ENCODE peak calls at places on chromosomes 3 and 15, in four cellular contexts. G, I, P and C are unnamed samples.

GRCh38 chr3:16396202-16396601 is 117.3 kb downstream of the RFTN1 start:
- DNase-seq in P (no peak), I (no peak), G (no peak), C (no peak)

GRCh38 chr15:36737430-36737891 is 158.0 kb downstream of the CDIN1 start:
- DNase-seq in G (no peak), I (no peak), P (no peak), C (no peak)

GRCh38 chr3:18393906-18394305 is 31.2 kb downstream of the SATB1 start:
- DNase-seq in G (no peak), I (no peak), P (no peak), C (no peak)

GRCh38 chr3:53045784-53046170 is at the start of gene SFMBT1:
- DNase-seq in I (peak; percentile 89), G (no peak), P (peak; percentile 76), C (peak; percentile 47)

GRCh38 chr3:185754920-185755319 is 69.9 kb downstream of the IGF2BP2 start:
- DNase-seq in G (no peak), I (no peak), P (no peak), C (no peak)

GRCh38 chr15:51168700-51169099 is 74.0 kb upstream of the TNFAIP8L3 start:
- DNase-seq in G (no peak), I (no peak), P (no peak), C (no peak)

GRCh38 chr15:88701561-88702095 is 62.8 kb downstream of the ISG20 start:
- DNase-seq in I (no peak), G (no peak), P (no peak), C (no peak)

GRCh38 chr3:52471371-52472238 is 16.2 kb downstream of the NISCH start:
- DNase-seq in I (peak; percentile 91), P (no peak), G (no peak), C (peak; percentile 67)

GRCh38 chr15:98611031-98611430 is 37.3 kb upstream of the IGF1R start:
- DNase-seq in G (no peak), I (no peak), P (no peak), C (no peak)

GRCh38 chr3:13570391-13571194 is 21.7 kb downstream of the FBLN2 start:
- DNase-seq in G (no peak), I (peak; percentile 55), P (no peak), C (no peak)

GRCh38 chr3:50299929-50300680 is 900 bp upstream of the HYAL3 start:
- DNase-seq in G (no peak), I (peak; percentile 74), P (no peak), C (no peak)

GRCh38 chr3:124315215-124316033 is 323.5 kb upstream of the ROPN1 start:
- DNase-seq in P (no peak), I (no peak), G (no peak), C (no peak)

GRCh38 chr3:85821130-85821756 is 862.5 kb downstream of the CADM2 start:
- DNase-seq in I (no peak), P (peak; percentile 11), G (peak; percentile 13), C (no peak)

GRCh38 chr3:76938962-76939361 is 100.9 kb upstream of the ROBO2 start:
- DNase-seq in I (no peak), P (no peak), G (no peak), C (no peak)

GRCh38 chr15:51601801-51602200 is 20.8 kb downstream of the DMXL2 start:
- DNase-seq in P (no peak), G (no peak), I (no peak), C (no peak)

GRCh38 chr3:45546223-45546622 is 48.3 kb upstream of the LIMD1 start:
- DNase-seq in G (no peak), P (no peak), I (no peak), C (no peak)

GRCh38 chr3:148790841-148791240 is 36.8 kb upstream of the CPB1 start:
- DNase-seq in G (no peak), P (no peak), I (peak; percentile 51), C (no peak)

GRCh38 chr15:57835119-57835518 is 128.6 kb downstream of the POLR2M start:
- DNase-seq in G (no peak), I (no peak), P (no peak), C (no peak)

GRCh38 chr3:72340476-72341379 is 507.5 kb downstream of the SHQ1 start:
- DNase-seq in I (peak; percentile 56), G (no peak), P (no peak), C (no peak)

GRCh38 chr3:111739241-111739952 is 119.7 kb upstream of the PHLDB2 start:
- DNase-seq in I (no peak), P (no peak), G (no peak), C (peak; percentile 81)

GRCh38 chr3:73563896-73564582 is 60.7 kb downstream of the PDZRN3 start:
- DNase-seq in P (no peak), I (no peak), G (no peak), C (no peak)

GRCh38 chr3:38163117-38163870 is 2.0 kb upstream of the OXSR1 start:
- DNase-seq in P (no peak), I (no peak), G (no peak), C (no peak)

GRCh38 chr15:89199734-89200133 is 21.6 kb downstream of the RLBP1 start:
- DNase-seq in I (no peak), G (no peak), P (no peak), C (no peak)

GRCh38 chr3:172294238-172294806 is 153.9 kb downstream of the GHSR start:
- DNase-seq in I (no peak), P (no peak), G (no peak), C (no peak)

GRCh38 chr15:69703495-69704187 is 251.0 kb downstream of the RPLP1 start:
- DNase-seq in P (no peak), G (no peak), I (no peak), C (peak; percentile 79)

GRCh38 chr3:25306741-25307140 is 121.3 kb upstream of the RARB start:
- DNase-seq in G (no peak), I (no peak), P (no peak), C (no peak)

GRCh38 chr3:20462226-20462625 is 276.2 kb upstream of the SGO1 start:
- DNase-seq in P (no peak), G (no peak), I (no peak), C (no peak)

GRCh38 chr3:138908815-138909214 is 38.1 kb downstream of the FOXL2 start:
- DNase-seq in P (no peak), I (no peak), G (no peak), C (no peak)

GRCh38 chr15:33654859-33655258 is 313.4 kb upstream of the CHRM5 start:
- DNase-seq in G (no peak), I (no peak), P (no peak), C (no peak)

GRCh38 chr3:61315874-61316273 is 64.6 kb upstream of the FHIT start:
- DNase-seq in I (peak; percentile 46), P (peak; percentile 11), G (no peak), C (no peak)